ENCODE peak calls at places on chromosomes 13 and 19, in nine cellular contexts. One of them, this sample, is unnamed.

GRCh38 chr13:44768233-44768632 is 192.1 kb upstream of the TSC22D1 start:
- DNase-seq in kidney: no peak
- DNase-seq in DMS153: no peak
- DNase-seq in stimulated activated CD4-positive, alpha-beta T cell treated with anti-CD3 and anti-CD28 coated beads, Interleukin-4, amount 100 ng/mL, for 48 hours: peak; percentile 9
- DNase-seq in choroid plexus epithelial cell: no peak
- DNase-seq in ACHN: no peak
- DNase-seq in amniotic epithelial cell: no peak
- DNase-seq in EH: no peak
- DNase-seq in WTC11: no peak
- DNase-seq in this sample: no peak

GRCh38 chr19:35204799-35205732 is 23.5 kb downstream of the FAM187B start:
- DNase-seq in kidney: no peak
- DNase-seq in DMS153: no peak
- DNase-seq in stimulated activated CD4-positive, alpha-beta T cell treated with anti-CD3 and anti-CD28 coated beads, Interleukin-4, amount 100 ng/mL, for 48 hours: no peak
- DNase-seq in choroid plexus epithelial cell: no peak
- DNase-seq in ACHN: no peak
- DNase-seq in amniotic epithelial cell: no peak
- DNase-seq in EH: no peak
- DNase-seq in WTC11: no peak
- DNase-seq in this sample: no peak

GRCh38 chr13:38346764-38347163 is 2.9 kb upstream of the UFM1 start:
- DNase-seq in kidney: no peak
- DNase-seq in DMS153: no peak
- DNase-seq in stimulated activated CD4-positive, alpha-beta T cell treated with anti-CD3 and anti-CD28 coated beads, Interleukin-4, amount 100 ng/mL, for 48 hours: no peak
- DNase-seq in choroid plexus epithelial cell: no peak
- DNase-seq in ACHN: no peak
- DNase-seq in amniotic epithelial cell: no peak
- DNase-seq in EH: no peak
- DNase-seq in WTC11: no peak
- DNase-seq in this sample: no peak

GRCh38 chr13:93249259-93249917 is 22.8 kb downstream of the GPC6 start:
- DNase-seq in kidney: no peak
- DNase-seq in DMS153: peak; percentile 63
- DNase-seq in stimulated activated CD4-positive, alpha-beta T cell treated with anti-CD3 and anti-CD28 coated beads, Interleukin-4, amount 100 ng/mL, for 48 hours: no peak
- DNase-seq in choroid plexus epithelial cell: peak; percentile 92
- DNase-seq in ACHN: peak; percentile 83
- DNase-seq in amniotic epithelial cell: peak; percentile 85
- DNase-seq in EH: peak; percentile 89
- DNase-seq in WTC11: no peak
- DNase-seq in this sample: no peak

GRCh38 chr19:8557637-8558238 is 19.5 kb downstream of the MYO1F start:
- DNase-seq in kidney: no peak
- DNase-seq in DMS153: no peak
- DNase-seq in stimulated activated CD4-positive, alpha-beta T cell treated with anti-CD3 and anti-CD28 coated beads, Interleukin-4, amount 100 ng/mL, for 48 hours: no peak
- DNase-seq in choroid plexus epithelial cell: no peak
- DNase-seq in ACHN: no peak
- DNase-seq in amniotic epithelial cell: no peak
- DNase-seq in EH: no peak
- DNase-seq in WTC11: no peak
- DNase-seq in this sample: no peak

GRCh38 chr13:74217816-74218215 is 83.6 kb upstream of the KLF12 start:
- DNase-seq in kidney: no peak
- DNase-seq in DMS153: no peak
- DNase-seq in stimulated activated CD4-positive, alpha-beta T cell treated with anti-CD3 and anti-CD28 coated beads, Interleukin-4, amount 100 ng/mL, for 48 hours: no peak
- DNase-seq in choroid plexus epithelial cell: peak; percentile 81
- DNase-seq in ACHN: no peak
- DNase-seq in amniotic epithelial cell: peak; percentile 61
- DNase-seq in EH: peak; percentile 97
- DNase-seq in WTC11: no peak
- DNase-seq in this sample: no peak

GRCh38 chr13:33797622-33798021 is 20.3 kb upstream of the RFC3 start:
- DNase-seq in kidney: no peak
- DNase-seq in DMS153: no peak
- DNase-seq in stimulated activated CD4-positive, alpha-beta T cell treated with anti-CD3 and anti-CD28 coated beads, Interleukin-4, amount 100 ng/mL, for 48 hours: no peak
- DNase-seq in choroid plexus epithelial cell: peak; percentile 13
- DNase-seq in ACHN: no peak
- DNase-seq in amniotic epithelial cell: peak; percentile 8
- DNase-seq in EH: peak; percentile 30
- DNase-seq in WTC11: no peak
- DNase-seq in this sample: no peak

GRCh38 chr19:13060964-13061927 is 41.4 kb downstream of the LYL1 start:
- DNase-seq in kidney: peak; percentile 90
- DNase-seq in DMS153: peak; percentile 15
- DNase-seq in stimulated activated CD4-positive, alpha-beta T cell treated with anti-CD3 and anti-CD28 coated beads, Interleukin-4, amount 100 ng/mL, for 48 hours: peak; percentile 73
- DNase-seq in choroid plexus epithelial cell: peak; percentile 80
- DNase-seq in ACHN: peak; percentile 77
- DNase-seq in amniotic epithelial cell: peak; percentile 51
- DNase-seq in EH: peak; percentile 76
- DNase-seq in WTC11: peak; percentile 93
- DNase-seq in this sample: peak; percentile 92

GRCh38 chr13:73519720-73520119 is 460.9 kb downstream of the KLF5 start:
- DNase-seq in kidney: no peak
- DNase-seq in DMS153: peak; percentile 71
- DNase-seq in stimulated activated CD4-positive, alpha-beta T cell treated with anti-CD3 and anti-CD28 coated beads, Interleukin-4, amount 100 ng/mL, for 48 hours: no peak
- DNase-seq in choroid plexus epithelial cell: no peak
- DNase-seq in ACHN: no peak
- DNase-seq in amniotic epithelial cell: peak; percentile 9
- DNase-seq in EH: no peak
- DNase-seq in WTC11: no peak
- DNase-seq in this sample: no peak

GRCh38 chr19:3785464-3785937 is 680 bp downstream of the MATK start:
- DNase-seq in kidney: peak; percentile 59
- DNase-seq in DMS153: no peak
- DNase-seq in stimulated activated CD4-positive, alpha-beta T cell treated with anti-CD3 and anti-CD28 coated beads, Interleukin-4, amount 100 ng/mL, for 48 hours: no peak
- DNase-seq in choroid plexus epithelial cell: no peak
- DNase-seq in ACHN: no peak
- DNase-seq in amniotic epithelial cell: no peak
- DNase-seq in EH: no peak
- DNase-seq in WTC11: no peak
- DNase-seq in this sample: no peak

GRCh38 chr19:55341191-55342043 is 1.7 kb downstream of the KMT5C start:
- DNase-seq in kidney: peak; percentile 87
- DNase-seq in DMS153: peak; percentile 56
- DNase-seq in stimulated activated CD4-positive, alpha-beta T cell treated with anti-CD3 and anti-CD28 coated beads, Interleukin-4, amount 100 ng/mL, for 48 hours: peak; percentile 73
- DNase-seq in choroid plexus epithelial cell: peak; percentile 57
- DNase-seq in ACHN: peak; percentile 61
- DNase-seq in amniotic epithelial cell: peak; percentile 64
- DNase-seq in EH: peak; percentile 75
- DNase-seq in WTC11: peak; percentile 83
- DNase-seq in this sample: peak; percentile 91

GRCh38 chr13:110012102-110012739 is 225.8 kb upstream of the IRS2 start:
- DNase-seq in kidney: no peak
- DNase-seq in DMS153: no peak
- DNase-seq in stimulated activated CD4-positive, alpha-beta T cell treated with anti-CD3 and anti-CD28 coated beads, Interleukin-4, amount 100 ng/mL, for 48 hours: no peak
- DNase-seq in choroid plexus epithelial cell: peak; percentile 98
- DNase-seq in ACHN: peak; percentile 97
- DNase-seq in amniotic epithelial cell: peak; percentile 98
- DNase-seq in EH: peak; percentile 100
- DNase-seq in WTC11: no peak
- DNase-seq in this sample: no peak

GRCh38 chr13:51905787-51906186 is 44.0 kb downstream of the CCDC70 start:
- DNase-seq in kidney: no peak
- DNase-seq in DMS153: no peak
- DNase-seq in stimulated activated CD4-positive, alpha-beta T cell treated with anti-CD3 and anti-CD28 coated beads, Interleukin-4, amount 100 ng/mL, for 48 hours: no peak
- DNase-seq in choroid plexus epithelial cell: no peak
- DNase-seq in ACHN: no peak
- DNase-seq in amniotic epithelial cell: no peak
- DNase-seq in EH: no peak
- DNase-seq in WTC11: no peak
- DNase-seq in this sample: no peak

GRCh38 chr13:112244495-112245177 is 131.5 kb upstream of the SPACA7 start:
- DNase-seq in kidney: peak; percentile 42
- DNase-seq in DMS153: no peak
- DNase-seq in stimulated activated CD4-positive, alpha-beta T cell treated with anti-CD3 and anti-CD28 coated beads, Interleukin-4, amount 100 ng/mL, for 48 hours: no peak
- DNase-seq in choroid plexus epithelial cell: no peak
- DNase-seq in ACHN: no peak
- DNase-seq in amniotic epithelial cell: no peak
- DNase-seq in EH: no peak
- DNase-seq in WTC11: no peak
- DNase-seq in this sample: peak; percentile 32

GRCh38 chr19:29478578-29479565 is 46.9 kb upstream of the VSTM2B start:
- DNase-seq in kidney: no peak
- DNase-seq in DMS153: no peak
- DNase-seq in stimulated activated CD4-positive, alpha-beta T cell treated with anti-CD3 and anti-CD28 coated beads, Interleukin-4, amount 100 ng/mL, for 48 hours: no peak
- DNase-seq in choroid plexus epithelial cell: no peak
- DNase-seq in ACHN: peak; percentile 3
- DNase-seq in amniotic epithelial cell: no peak
- DNase-seq in EH: no peak
- DNase-seq in WTC11: peak; percentile 90
- DNase-seq in this sample: no peak

GRCh38 chr19:39949026-39949747 is 14.8 kb upstream of the FCGBP start:
- DNase-seq in kidney: no peak
- DNase-seq in DMS153: no peak
- DNase-seq in stimulated activated CD4-positive, alpha-beta T cell treated with anti-CD3 and anti-CD28 coated beads, Interleukin-4, amount 100 ng/mL, for 48 hours: no peak
- DNase-seq in choroid plexus epithelial cell: no peak
- DNase-seq in ACHN: no peak
- DNase-seq in amniotic epithelial cell: no peak
- DNase-seq in EH: no peak
- DNase-seq in WTC11: no peak
- DNase-seq in this sample: peak; percentile 18

GRCh38 chr19:10086904-10087256 is 763 bp downstream of the SHFL start:
- DNase-seq in kidney: no peak
- DNase-seq in DMS153: no peak
- DNase-seq in stimulated activated CD4-positive, alpha-beta T cell treated with anti-CD3 and anti-CD28 coated beads, Interleukin-4, amount 100 ng/mL, for 48 hours: no peak
- DNase-seq in choroid plexus epithelial cell: no peak
- DNase-seq in ACHN: no peak
- DNase-seq in amniotic epithelial cell: no peak
- DNase-seq in EH: no peak
- DNase-seq in WTC11: no peak
- DNase-seq in this sample: peak; percentile 72

GRCh38 chr19:4376245-4376990 is 23.9 kb downstream of the SH3GL1 start:
- DNase-seq in kidney: no peak
- DNase-seq in DMS153: no peak
- DNase-seq in stimulated activated CD4-positive, alpha-beta T cell treated with anti-CD3 and anti-CD28 coated beads, Interleukin-4, amount 100 ng/mL, for 48 hours: no peak
- DNase-seq in choroid plexus epithelial cell: no peak
- DNase-seq in ACHN: no peak
- DNase-seq in amniotic epithelial cell: no peak
- DNase-seq in EH: no peak
- DNase-seq in WTC11: no peak
- DNase-seq in this sample: no peak

GRCh38 chr19:12293771-12294307 is 844 bp downstream of the ZNF44 start:
- DNase-seq in kidney: peak; percentile 95
- DNase-seq in DMS153: peak; percentile 5
- DNase-seq in stimulated activated CD4-positive, alpha-beta T cell treated with anti-CD3 and anti-CD28 coated beads, Interleukin-4, amount 100 ng/mL, for 48 hours: peak; percentile 34
- DNase-seq in choroid plexus epithelial cell: peak; percentile 57
- DNase-seq in ACHN: peak; percentile 74
- DNase-seq in amniotic epithelial cell: peak; percentile 82
- DNase-seq in EH: peak; percentile 69
- DNase-seq in WTC11: peak; percentile 50
- DNase-seq in this sample: peak; percentile 89

GRCh38 chr19:45340232-45340898 is at the start of gene KLC3:
- DNase-seq in kidney: no peak
- DNase-seq in DMS153: peak; percentile 8
- DNase-seq in stimulated activated CD4-positive, alpha-beta T cell treated with anti-CD3 and anti-CD28 coated beads, Interleukin-4, amount 100 ng/mL, for 48 hours: peak; percentile 15
- DNase-seq in choroid plexus epithelial cell: no peak
- DNase-seq in ACHN: peak; percentile 13
- DNase-seq in amniotic epithelial cell: no peak
- DNase-seq in EH: no peak
- DNase-seq in WTC11: peak; percentile 66
- DNase-seq in this sample: no peak

GRCh38 chr13:66665991-66666390 is 564.1 kb downstream of the PCDH9 start:
- DNase-seq in kidney: peak; percentile 82
- DNase-seq in DMS153: peak; percentile 70
- DNase-seq in stimulated activated CD4-positive, alpha-beta T cell treated with anti-CD3 and anti-CD28 coated beads, Interleukin-4, amount 100 ng/mL, for 48 hours: no peak
- DNase-seq in choroid plexus epithelial cell: peak; percentile 86
- DNase-seq in ACHN: peak; percentile 92
- DNase-seq in amniotic epithelial cell: peak; percentile 94
- DNase-seq in EH: peak; percentile 87
- DNase-seq in WTC11: peak; percentile 14
- DNase-seq in this sample: no peak

GRCh38 chr13:111114362-111115050 is 604 bp upstream of the ARHGEF7 start:
- DNase-seq in kidney: no peak
- DNase-seq in DMS153: peak; percentile 35
- DNase-seq in stimulated activated CD4-positive, alpha-beta T cell treated with anti-CD3 and anti-CD28 coated beads, Interleukin-4, amount 100 ng/mL, for 48 hours: no peak
- DNase-seq in choroid plexus epithelial cell: peak; percentile 24
- DNase-seq in ACHN: no peak
- DNase-seq in amniotic epithelial cell: peak; percentile 26
- DNase-seq in EH: peak; percentile 60
- DNase-seq in WTC11: peak; percentile 44
- DNase-seq in this sample: peak; percentile 75

GRCh38 chr19:31127132-31127967 is 221.9 kb downstream of the TSHZ3 start:
- DNase-seq in kidney: no peak
- DNase-seq in DMS153: no peak
- DNase-seq in stimulated activated CD4-positive, alpha-beta T cell treated with anti-CD3 and anti-CD28 coated beads, Interleukin-4, amount 100 ng/mL, for 48 hours: no peak
- DNase-seq in choroid plexus epithelial cell: peak; percentile 97
- DNase-seq in ACHN: peak; percentile 73
- DNase-seq in amniotic epithelial cell: peak; percentile 85
- DNase-seq in EH: peak; percentile 99
- DNase-seq in WTC11: no peak
- DNase-seq in this sample: peak; percentile 68

GRCh38 chr19:13163609-13164364 is 13.6 kb downstream of the IER2 start:
- DNase-seq in kidney: peak; percentile 97
- DNase-seq in DMS153: peak; percentile 14
- DNase-seq in stimulated activated CD4-positive, alpha-beta T cell treated with anti-CD3 and anti-CD28 coated beads, Interleukin-4, amount 100 ng/mL, for 48 hours: peak; percentile 46
- DNase-seq in choroid plexus epithelial cell: peak; percentile 68
- DNase-seq in ACHN: peak; percentile 79
- DNase-seq in amniotic epithelial cell: peak; percentile 94
- DNase-seq in EH: peak; percentile 94
- DNase-seq in WTC11: peak; percentile 80
- DNase-seq in this sample: peak; percentile 90

GRCh38 chr13:98451676-98452105 is 125.2 kb downstream of the STK24 start:
- DNase-seq in kidney: peak; percentile 68
- DNase-seq in DMS153: no peak
- DNase-seq in stimulated activated CD4-positive, alpha-beta T cell treated with anti-CD3 and anti-CD28 coated beads, Interleukin-4, amount 100 ng/mL, for 48 hours: no peak
- DNase-seq in choroid plexus epithelial cell: peak; percentile 75
- DNase-seq in ACHN: no peak
- DNase-seq in amniotic epithelial cell: peak; percentile 49
- DNase-seq in EH: no peak
- DNase-seq in WTC11: no peak
- DNase-seq in this sample: peak; percentile 92

GRCh38 chr13:111049791-111050538 is 65.1 kb upstream of the ARHGEF7 start:
- DNase-seq in kidney: peak; percentile 46
- DNase-seq in DMS153: no peak
- DNase-seq in stimulated activated CD4-positive, alpha-beta T cell treated with anti-CD3 and anti-CD28 coated beads, Interleukin-4, amount 100 ng/mL, for 48 hours: no peak
- DNase-seq in choroid plexus epithelial cell: peak; percentile 44
- DNase-seq in ACHN: peak; percentile 18
- DNase-seq in amniotic epithelial cell: peak; percentile 21
- DNase-seq in EH: peak; percentile 33
- DNase-seq in WTC11: peak; percentile 47
- DNase-seq in this sample: no peak

GRCh38 chr13:37492741-37493514 is 105.6 kb downstream of the POSTN start:
- DNase-seq in kidney: no peak
- DNase-seq in DMS153: no peak
- DNase-seq in stimulated activated CD4-positive, alpha-beta T cell treated with anti-CD3 and anti-CD28 coated beads, Interleukin-4, amount 100 ng/mL, for 48 hours: no peak
- DNase-seq in choroid plexus epithelial cell: peak; percentile 96
- DNase-seq in ACHN: no peak
- DNase-seq in amniotic epithelial cell: peak; percentile 82
- DNase-seq in EH: peak; percentile 99
- DNase-seq in WTC11: no peak
- DNase-seq in this sample: no peak

GRCh38 chr13:51907040-51907732 is 45.4 kb downstream of the CCDC70 start:
- DNase-seq in kidney: no peak
- DNase-seq in DMS153: no peak
- DNase-seq in stimulated activated CD4-positive, alpha-beta T cell treated with anti-CD3 and anti-CD28 coated beads, Interleukin-4, amount 100 ng/mL, for 48 hours: no peak
- DNase-seq in choroid plexus epithelial cell: no peak
- DNase-seq in ACHN: no peak
- DNase-seq in amniotic epithelial cell: no peak
- DNase-seq in EH: no peak
- DNase-seq in WTC11: no peak
- DNase-seq in this sample: no peak

GRCh38 chr13:49731766-49732165 is 40.5 kb upstream of the EBPL start:
- DNase-seq in kidney: no peak
- DNase-seq in DMS153: no peak
- DNase-seq in stimulated activated CD4-positive, alpha-beta T cell treated with anti-CD3 and anti-CD28 coated beads, Interleukin-4, amount 100 ng/mL, for 48 hours: no peak
- DNase-seq in choroid plexus epithelial cell: peak; percentile 85
- DNase-seq in ACHN: peak; percentile 41
- DNase-seq in amniotic epithelial cell: peak; percentile 64
- DNase-seq in EH: peak; percentile 87
- DNase-seq in WTC11: no peak
- DNase-seq in this sample: no peak

GRCh38 chr19:35179830-35180229 is 25.3 kb downstream of the FXYD5 start:
- DNase-seq in kidney: no peak
- DNase-seq in DMS153: no peak
- DNase-seq in stimulated activated CD4-positive, alpha-beta T cell treated with anti-CD3 and anti-CD28 coated beads, Interleukin-4, amount 100 ng/mL, for 48 hours: no peak
- DNase-seq in choroid plexus epithelial cell: no peak
- DNase-seq in ACHN: no peak
- DNase-seq in amniotic epithelial cell: no peak
- DNase-seq in EH: no peak
- DNase-seq in WTC11: no peak
- DNase-seq in this sample: no peak

This sample was measured in sigmoid colon.